ENCODE peak calls at places on chromosomes 2 and 18, in five cellular contexts. S is endothelial cell of umbilical vein, A is astrocyte of the spinal cord, H is Peyer's patch, M is MM.1S. X is an unnamed sample.

GRCh38 chr18:25701821-25702220 is 349.9 kb upstream of the ZNF521 start:
- DNase-seq in S (no peak), A (no peak), H (no peak), M (no peak), X (no peak)

GRCh38 chr2:195390686-195391085 is 266.3 kb upstream of the SLC39A10 start:
- DNase-seq in S (no peak), A (no peak), H (no peak), M (no peak), X (no peak)

GRCh38 chr2:273338-273737 is 8.6 kb downstream of the ACP1 start:
- DNase-seq in S (no peak), A (no peak), H (no peak), M (no peak), X (no peak)

GRCh38 chr2:178280261-178280852 is 86.0 kb downstream of the OSBPL6 start:
- DNase-seq in S (peak), A (peak), H (no peak), M (peak), X (no peak)

GRCh38 chr2:39696072-39696471 is 30.4 kb downstream of the TMEM178A start:
- DNase-seq in S (peak), A (peak), H (no peak), M (no peak), X (no peak)

GRCh38 chr2:214542866-214543265 is 132.0 kb downstream of the VWC2L start:
- DNase-seq in S (no peak), A (peak), H (no peak), M (no peak), X (no peak)

GRCh38 chr2:149119358-149119757 is 80.9 kb downstream of the LYPD6B start:
- DNase-seq in S (no peak), A (no peak), H (no peak), M (no peak), X (no peak)

GRCh38 chr2:235827585-235827992 is 333.7 kb downstream of the AGAP1 start:
- DNase-seq in S (peak), A (peak), H (no peak), M (no peak), X (no peak)

GRCh38 chr2:139684286-139684860 is 904.2 kb upstream of the NXPH2 start:
- DNase-seq in S (no peak), A (no peak), H (no peak), M (no peak), X (no peak)

GRCh38 chr2:88092773-88093172 is 25.1 kb downstream of the SMYD1 start:
- DNase-seq in S (no peak), A (no peak), H (no peak), M (no peak), X (no peak)

GRCh38 chr2:81576713-81577112 is 1272.2 kb upstream of the LRRTM1 start:
- DNase-seq in S (no peak), A (no peak), H (no peak), M (no peak), X (no peak)

GRCh38 chr2:73295751-73296400 is 2.5 kb upstream of the EGR4 start:
- DNase-seq in S (no peak), A (no peak), H (no peak), M (no peak), X (peak)

GRCh38 chr2:208673631-208674030 is 267.0 kb downstream of the PTH2R start:
- DNase-seq in S (no peak), A (no peak), H (no peak), M (no peak), X (no peak)

GRCh38 chr2:40783704-40784103 is 331.8 kb upstream of the SLC8A1 start:
- DNase-seq in S (no peak), A (no peak), H (no peak), M (no peak), X (no peak)

GRCh38 chr2:12069139-12069538 is 322.7 kb downstream of the LPIN1 start:
- DNase-seq in S (no peak), A (no peak), H (no peak), M (no peak), X (no peak)

GRCh38 chr18:46411191-46411590 is 245.8 kb downstream of the LOXHD1 start:
- DNase-seq in S (no peak), A (no peak), H (no peak), M (no peak), X (no peak)

GRCh38 chr2:204050681-204051080 is 114.1 kb downstream of the ICOS start:
- DNase-seq in S (no peak), A (no peak), H (no peak), M (no peak), X (no peak)

GRCh38 chr18:30613467-30613801 is 429.1 kb downstream of the DSC3 start:
- DNase-seq in S (no peak), A (no peak), H (no peak), M (no peak), X (no peak)

GRCh38 chr18:3889803-3890202 is 439.8 kb downstream of the TGIF1 start:
- DNase-seq in S (no peak), A (peak), H (no peak), M (no peak), X (no peak)

GRCh38 chr2:1140389-1141003 is 189.8 kb downstream of the SNTG2 start:
- DNase-seq in S (no peak), A (no peak), H (no peak), M (no peak), X (no peak)

GRCh38 chr2:52572469-52572894 is 1195.1 kb upstream of the CHAC2 start:
- DNase-seq in S (no peak), A (no peak), H (no peak), M (no peak), X (no peak)

GRCh38 chr2:166613226-166613625 is 119.2 kb upstream of the SCN7A start:
- DNase-seq in S (no peak), A (no peak), H (no peak), M (no peak), X (no peak)

GRCh38 chr2:39488450-39488849 is 51.4 kb upstream of the MAP4K3 start:
- DNase-seq in S (peak), A (peak), H (peak), M (no peak), X (no peak)

GRCh38 chr2:233690444-233690843 is 2.2 kb upstream of the UGT1A6 start:
- DNase-seq in S (peak), A (no peak), H (no peak), M (no peak), X (no peak)

DNA sequence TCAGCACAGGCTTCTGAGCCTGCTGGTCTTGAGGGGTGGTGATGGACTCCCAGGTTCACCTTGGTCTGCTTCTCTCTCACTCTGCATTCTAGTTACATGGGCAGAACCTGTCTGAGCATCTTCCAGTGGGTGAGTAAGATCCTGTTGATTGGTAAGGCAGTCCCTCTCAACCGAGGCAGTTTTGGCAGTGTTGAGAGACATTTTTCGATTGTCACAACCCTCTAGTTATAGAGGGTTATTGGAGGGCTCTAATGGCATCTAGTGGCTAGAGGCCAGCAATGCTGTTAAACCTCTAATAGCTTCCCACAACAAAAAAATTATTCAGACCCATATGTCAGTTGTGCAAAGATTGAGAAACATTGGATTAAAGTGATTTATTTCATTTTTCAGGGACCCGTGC is 9.3 kb upstream of the MGAT5 start:
- DNase-seq in S (no peak), A (no peak), H (no peak), M (no peak), X (no peak)
- TF ChIP-seq CTCF in S (no peak), A (no peak), H (no peak), M (no peak), X (no peak)

GRCh38 chr18:79515944-79516351 is 120.2 kb downstream of the NFATC1 start:
- DNase-seq in S (no peak), A (no peak), H (no peak), M (no peak), X (no peak)
- H3K4me3 ChIP-seq in S (no peak), A (no peak), H (no peak), M (no peak), X (no peak)

DNA sequence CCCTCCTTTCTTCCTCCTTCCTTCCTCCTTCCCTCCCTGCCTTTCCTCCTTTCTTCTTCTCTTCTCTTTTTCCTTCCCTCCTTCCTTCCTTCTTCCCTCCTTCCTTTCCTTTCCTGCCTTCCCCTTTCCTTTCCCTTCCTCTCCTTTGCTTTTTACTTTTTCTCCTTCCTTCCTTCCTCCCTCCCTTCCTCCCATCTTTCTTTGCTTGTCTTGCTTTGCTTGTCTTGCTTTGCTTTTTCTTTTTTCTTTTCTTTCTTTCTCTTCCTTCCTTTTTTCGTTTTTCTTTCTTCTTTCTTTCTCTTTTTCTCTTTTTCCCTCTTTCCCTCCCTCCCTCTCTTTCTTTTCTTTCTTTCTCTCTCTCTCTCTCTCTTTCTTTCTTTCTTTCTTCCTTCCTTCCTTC is 113.0 kb downstream of the NYAP2 start:
- DNase-seq in S (no peak), A (no peak), H (no peak), M (no peak), X (no peak)
- TF ChIP-seq CTCF in S (no peak), A (no peak), H (no peak), M (no peak), X (no peak)

DNA sequence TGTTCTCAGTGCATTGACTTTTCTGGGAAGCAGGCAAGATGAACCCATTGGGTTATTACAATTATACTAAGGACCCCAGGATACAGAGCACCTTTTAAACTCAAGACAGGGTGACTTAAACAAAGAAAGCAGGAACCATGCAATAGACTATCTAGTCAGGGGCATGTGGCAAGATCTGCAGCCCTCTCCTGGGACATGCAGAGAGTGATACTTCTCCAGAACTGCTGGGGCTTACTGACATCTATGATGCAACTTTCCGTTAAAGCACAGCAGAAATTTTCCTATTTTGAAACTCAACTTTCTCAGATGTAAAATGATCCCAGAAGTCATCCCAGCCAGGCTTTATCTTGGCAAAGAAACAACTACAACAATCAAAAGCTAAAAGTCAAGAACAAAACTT is 162.2 kb upstream of the HNMT start:
- DNase-seq in S (no peak), A (no peak), H (no peak), M (no peak), X (no peak)
- H3K4me3 ChIP-seq in S (no peak), A (no peak), H (no peak), M (no peak), X (no peak)

GRCh38 chr2:122307772-122308171 is 552.3 kb downstream of the TSN start:
- DNase-seq in S (no peak), A (no peak), H (no peak), M (no peak), X (no peak)
- TF ChIP-seq CTCF in S (no peak), A (no peak), H (no peak), M (no peak), X (no peak)

DNA sequence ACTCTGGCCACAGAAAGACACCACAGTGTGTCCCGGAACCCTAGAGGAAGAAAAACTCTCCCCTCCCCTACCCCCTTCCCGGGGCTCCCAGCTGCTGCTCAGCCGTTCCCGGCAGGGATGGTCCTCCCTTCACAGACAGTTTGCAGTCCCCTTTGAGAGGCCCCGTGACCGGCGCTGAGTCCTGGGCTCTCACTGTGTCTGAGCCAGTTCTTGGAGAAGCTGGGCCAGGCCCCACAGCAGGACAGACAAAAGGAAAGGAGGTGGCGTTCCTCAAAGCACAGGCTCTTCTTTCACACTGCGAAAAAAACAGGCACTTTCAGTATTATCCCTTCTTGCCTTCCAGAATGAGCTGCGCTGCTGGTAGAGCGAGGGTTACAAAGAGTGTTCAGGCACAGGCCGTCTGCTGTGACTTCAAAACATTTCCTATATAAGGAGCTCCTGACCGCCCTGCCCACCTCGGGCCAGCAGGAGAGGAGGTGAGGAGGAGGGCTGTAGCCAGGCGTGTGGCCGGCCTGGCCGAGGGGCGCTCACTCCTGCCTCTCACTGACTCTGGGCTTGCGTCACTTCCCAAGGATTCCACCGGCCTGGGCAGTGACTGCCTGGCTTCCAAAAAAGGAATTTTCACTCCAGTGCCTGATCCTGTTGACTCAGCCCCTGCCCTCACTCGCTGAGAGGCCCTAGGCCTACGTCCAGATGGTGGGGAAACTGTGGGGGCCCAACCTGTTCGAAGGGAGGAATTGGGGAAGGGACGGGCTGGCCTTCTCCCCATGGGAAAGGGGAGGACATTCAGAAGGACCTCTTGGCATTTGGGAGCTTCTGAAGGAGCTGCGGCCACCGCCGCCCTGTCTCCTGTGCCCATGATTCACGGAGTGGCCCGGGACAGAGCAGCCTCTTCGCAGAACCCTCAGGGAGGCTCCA is 24.9 kb downstream of the CIDEA start:
- DNase-seq in S (peak), A (peak), H (peak), M (no peak), X (peak)
- H3K4me3 ChIP-seq in S (peak), A (peak), H (no peak), M (no peak), X (no peak)